ENCODE peak calls at places on chromosomes 2 and 18, in six cellular contexts. One of them, this sample, is unnamed.

GRCh38 chr2:159894145-159894838 is 96.3 kb upstream of the CD302 start:
- DNase-seq in NCI-H1092: no peak
- DNase-seq in activated naive CD4-positive, alpha-beta T cell: no peak
- DNase-seq in neural crest cell: no peak
- DNase-seq in posterior vena cava: no peak
- DNase-seq in stimulated activated CD8-positive, alpha-beta memory T cell treated with anti-CD3 and anti-CD28 coated beads, Interleukin-4, amount 100 ng/mL, for 24 hours: no peak
- DNase-seq in this sample: no peak

GRCh38 chr2:1804251-1804855 is 60.0 kb upstream of the PXDN start:
- DNase-seq in NCI-H1092: no peak
- DNase-seq in activated naive CD4-positive, alpha-beta T cell: no peak
- DNase-seq in neural crest cell: no peak
- DNase-seq in posterior vena cava: peak; percentile 62
- DNase-seq in stimulated activated CD8-positive, alpha-beta memory T cell treated with anti-CD3 and anti-CD28 coated beads, Interleukin-4, amount 100 ng/mL, for 24 hours: no peak
- DNase-seq in this sample: no peak

GRCh38 chr2:64881037-64881492 is 108.1 kb upstream of the SLC1A4 start:
- DNase-seq in NCI-H1092: no peak
- DNase-seq in activated naive CD4-positive, alpha-beta T cell: no peak
- DNase-seq in neural crest cell: no peak
- DNase-seq in posterior vena cava: no peak
- DNase-seq in stimulated activated CD8-positive, alpha-beta memory T cell treated with anti-CD3 and anti-CD28 coated beads, Interleukin-4, amount 100 ng/mL, for 24 hours: no peak
- DNase-seq in this sample: no peak

GRCh38 chr2:51165534-51166260 is 133.8 kb upstream of the NRXN1 start:
- DNase-seq in NCI-H1092: no peak
- DNase-seq in activated naive CD4-positive, alpha-beta T cell: no peak
- DNase-seq in neural crest cell: no peak
- DNase-seq in posterior vena cava: no peak
- DNase-seq in stimulated activated CD8-positive, alpha-beta memory T cell treated with anti-CD3 and anti-CD28 coated beads, Interleukin-4, amount 100 ng/mL, for 24 hours: no peak
- DNase-seq in this sample: peak; percentile 10

GRCh38 chr2:191870744-191871143 is 23.9 kb upstream of the CAVIN2 start:
- DNase-seq in NCI-H1092: no peak
- DNase-seq in activated naive CD4-positive, alpha-beta T cell: no peak
- DNase-seq in neural crest cell: no peak
- DNase-seq in posterior vena cava: no peak
- DNase-seq in stimulated activated CD8-positive, alpha-beta memory T cell treated with anti-CD3 and anti-CD28 coated beads, Interleukin-4, amount 100 ng/mL, for 24 hours: no peak
- DNase-seq in this sample: no peak

GRCh38 chr2:200788129-200788718 is 23.5 kb upstream of the BZW1 start:
- DNase-seq in NCI-H1092: no peak
- DNase-seq in activated naive CD4-positive, alpha-beta T cell: no peak
- DNase-seq in neural crest cell: no peak
- DNase-seq in posterior vena cava: no peak
- DNase-seq in stimulated activated CD8-positive, alpha-beta memory T cell treated with anti-CD3 and anti-CD28 coated beads, Interleukin-4, amount 100 ng/mL, for 24 hours: no peak
- DNase-seq in this sample: no peak

GRCh38 chr2:127417406-127417805 is 821 bp upstream of the PROC start:
- DNase-seq in NCI-H1092: no peak
- DNase-seq in activated naive CD4-positive, alpha-beta T cell: no peak
- DNase-seq in neural crest cell: no peak
- DNase-seq in posterior vena cava: no peak
- DNase-seq in stimulated activated CD8-positive, alpha-beta memory T cell treated with anti-CD3 and anti-CD28 coated beads, Interleukin-4, amount 100 ng/mL, for 24 hours: no peak
- DNase-seq in this sample: no peak

GRCh38 chr18:9856097-9856496 is 29.7 kb upstream of the TXNDC2 start:
- DNase-seq in NCI-H1092: no peak
- DNase-seq in activated naive CD4-positive, alpha-beta T cell: no peak
- DNase-seq in neural crest cell: no peak
- DNase-seq in posterior vena cava: no peak
- DNase-seq in stimulated activated CD8-positive, alpha-beta memory T cell treated with anti-CD3 and anti-CD28 coated beads, Interleukin-4, amount 100 ng/mL, for 24 hours: no peak
- DNase-seq in this sample: no peak

GRCh38 chr2:160646684-160647444 is 153.3 kb upstream of the RBMS1 start:
- DNase-seq in NCI-H1092: no peak
- DNase-seq in activated naive CD4-positive, alpha-beta T cell: no peak
- DNase-seq in neural crest cell: no peak
- DNase-seq in posterior vena cava: no peak
- DNase-seq in stimulated activated CD8-positive, alpha-beta memory T cell treated with anti-CD3 and anti-CD28 coated beads, Interleukin-4, amount 100 ng/mL, for 24 hours: no peak
- DNase-seq in this sample: no peak

GRCh38 chr2:241629762-241630435 is 7.1 kb downstream of the THAP4 start:
- DNase-seq in NCI-H1092: no peak
- DNase-seq in activated naive CD4-positive, alpha-beta T cell: no peak
- DNase-seq in neural crest cell: no peak
- DNase-seq in posterior vena cava: no peak
- DNase-seq in stimulated activated CD8-positive, alpha-beta memory T cell treated with anti-CD3 and anti-CD28 coated beads, Interleukin-4, amount 100 ng/mL, for 24 hours: no peak
- DNase-seq in this sample: no peak

GRCh38 chr18:36389811-36390581 is 92.5 kb downstream of the FHOD3 start:
- DNase-seq in NCI-H1092: no peak
- DNase-seq in activated naive CD4-positive, alpha-beta T cell: no peak
- DNase-seq in neural crest cell: no peak
- DNase-seq in posterior vena cava: no peak
- DNase-seq in stimulated activated CD8-positive, alpha-beta memory T cell treated with anti-CD3 and anti-CD28 coated beads, Interleukin-4, amount 100 ng/mL, for 24 hours: no peak
- DNase-seq in this sample: no peak

GRCh38 chr18:58953627-58954026 is 89.0 kb downstream of the ZNF532 start:
- DNase-seq in NCI-H1092: peak; percentile 64
- DNase-seq in activated naive CD4-positive, alpha-beta T cell: no peak
- DNase-seq in neural crest cell: no peak
- DNase-seq in posterior vena cava: no peak
- DNase-seq in stimulated activated CD8-positive, alpha-beta memory T cell treated with anti-CD3 and anti-CD28 coated beads, Interleukin-4, amount 100 ng/mL, for 24 hours: no peak
- DNase-seq in this sample: no peak

GRCh38 chr2:231693956-231694355 is 14.4 kb upstream of the PTMA start:
- DNase-seq in NCI-H1092: no peak
- DNase-seq in activated naive CD4-positive, alpha-beta T cell: no peak
- DNase-seq in neural crest cell: no peak
- DNase-seq in posterior vena cava: no peak
- DNase-seq in stimulated activated CD8-positive, alpha-beta memory T cell treated with anti-CD3 and anti-CD28 coated beads, Interleukin-4, amount 100 ng/mL, for 24 hours: no peak
- DNase-seq in this sample: no peak

GRCh38 chr2:168373468-168373867 is 82.6 kb upstream of the CERS6 start:
- DNase-seq in NCI-H1092: no peak
- DNase-seq in activated naive CD4-positive, alpha-beta T cell: no peak
- DNase-seq in neural crest cell: no peak
- DNase-seq in posterior vena cava: no peak
- DNase-seq in stimulated activated CD8-positive, alpha-beta memory T cell treated with anti-CD3 and anti-CD28 coated beads, Interleukin-4, amount 100 ng/mL, for 24 hours: no peak
- DNase-seq in this sample: no peak

GRCh38 chr18:36392163-36392887 is 94.8 kb downstream of the FHOD3 start:
- DNase-seq in NCI-H1092: no peak
- DNase-seq in activated naive CD4-positive, alpha-beta T cell: no peak
- DNase-seq in neural crest cell: no peak
- DNase-seq in posterior vena cava: no peak
- DNase-seq in stimulated activated CD8-positive, alpha-beta memory T cell treated with anti-CD3 and anti-CD28 coated beads, Interleukin-4, amount 100 ng/mL, for 24 hours: no peak
- DNase-seq in this sample: no peak

GRCh38 chr2:240137596-240138274 is 1.6 kb upstream of the COPS9 start:
- DNase-seq in NCI-H1092: no peak
- DNase-seq in activated naive CD4-positive, alpha-beta T cell: no peak
- DNase-seq in neural crest cell: no peak
- DNase-seq in posterior vena cava: peak; percentile 56
- DNase-seq in stimulated activated CD8-positive, alpha-beta memory T cell treated with anti-CD3 and anti-CD28 coated beads, Interleukin-4, amount 100 ng/mL, for 24 hours: no peak
- DNase-seq in this sample: no peak

GRCh38 chr2:80074321-80074720 is 230.2 kb downstream of the LRRTM1 start:
- DNase-seq in NCI-H1092: no peak
- DNase-seq in activated naive CD4-positive, alpha-beta T cell: no peak
- DNase-seq in neural crest cell: no peak
- DNase-seq in posterior vena cava: no peak
- DNase-seq in stimulated activated CD8-positive, alpha-beta memory T cell treated with anti-CD3 and anti-CD28 coated beads, Interleukin-4, amount 100 ng/mL, for 24 hours: no peak
- DNase-seq in this sample: no peak

This sample was measured in NCI-H510A.